ENCODE peak calls at places on chromosomes 5 and 9, in five cellular contexts. P is cardiac muscle cell, B is SJCRH30, W is ovary, F is heart right ventricle. U is an unnamed sample. For H3K4me1, the result is how much of the 10 kb centered on the place peaks cover.

GRCh38 chr9:26243722-26244121 is 565.5 kb upstream of the TUSC1 start:
- DNase-seq in W (no peak), P (no peak), F (no peak), B (no peak), U (no peak)

GRCh38 chr5:81854915-81855314 is 104.0 kb upstream of the SSBP2 start:
- DNase-seq in P (no peak), W (no peak), F (no peak), B (no peak), U (no peak)

GRCh38 chr5:169701910-169702451 is 64.9 kb downstream of the DOCK2 start:
- DNase-seq in F (no peak), W (no peak), P (peak), B (no peak), U (peak)

GRCh38 chr5:53123702-53124101 is 14.1 kb upstream of the MOCS2 start:
- DNase-seq in F (no peak), W (no peak), P (peak), B (peak), U (no peak)

GRCh38 chr5:127746756-127747155 is 43.6 kb downstream of the CCDC192 start:
- DNase-seq in P (peak), W (no peak), F (no peak), B (peak), U (no peak)

GRCh38 chr9:20280330-20280729 is 342.0 kb downstream of the MLLT3 start:
- DNase-seq in W (no peak), B (no peak), P (no peak), F (no peak), U (no peak)

GRCh38 chr5:141094481-141095262 is at the start of gene PCDHB2:
- DNase-seq in F (peak), B (peak), P (peak), W (peak), U (no peak)

GRCh38 chr9:76023715-76024195 is 133.3 kb downstream of the PCSK5 start:
- DNase-seq in W (no peak), B (peak), F (no peak), P (peak), U (peak)

GRCh38 chr9:132794730-132795380 is 83.2 kb downstream of the AK8 start:
- DNase-seq in F (no peak), W (no peak), B (no peak), P (no peak), U (no peak)

GRCh38 chr5:149062371-149063016 is 368 bp downstream of the SH3TC2 start:
- DNase-seq in P (peak), F (peak), W (no peak), B (peak), U (peak)

GRCh38 chr9:89428222-89428761 is 69.6 kb downstream of the SEMA4D start:
- DNase-seq in W (no peak), P (no peak), B (no peak), F (no peak), U (no peak)

GRCh38 chr9:89427621-89428221 is 70.2 kb downstream of the SEMA4D start:
- DNase-seq in B (no peak), F (no peak), P (no peak), W (no peak), U (peak)

GRCh38 chr9:89426389-89426961 is 71.4 kb downstream of the SEMA4D start:
- DNase-seq in B (no peak), F (no peak), W (no peak), P (no peak), U (no peak)

GRCh38 chr9:89425024-89425805 is 72.7 kb downstream of the SEMA4D start:
- DNase-seq in P (no peak), B (no peak), F (no peak), W (no peak), U (no peak)

DNA sequence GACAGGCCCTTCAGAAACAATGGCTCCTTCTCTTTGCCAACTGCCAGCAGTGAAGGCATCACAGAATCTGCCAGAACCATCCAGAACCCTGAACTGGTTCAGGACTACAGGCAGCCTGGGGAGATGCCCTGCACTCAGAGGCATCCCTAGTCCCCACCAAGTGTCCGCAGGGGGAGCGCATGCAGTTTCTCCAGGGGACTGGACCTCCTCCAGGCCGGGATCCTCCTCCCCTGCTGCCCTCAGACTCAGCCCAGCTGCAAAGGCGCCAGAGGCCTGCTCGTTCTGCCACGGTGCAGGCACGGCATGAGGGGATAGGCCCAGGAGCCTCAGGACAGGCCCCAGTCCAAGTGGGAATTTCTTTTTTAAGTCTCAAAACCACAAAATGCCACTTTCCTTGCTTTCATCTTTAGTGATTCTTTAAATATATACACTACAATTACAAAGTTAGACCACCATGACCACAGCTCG is 72.0 kb downstream of the SEMA4D start:
- DNase-seq in P (no peak), W (no peak), F (no peak), B (no peak), U (peak)
- H3K4me1 ChIP-seq in P (under half), W (under half), F (under half), B (under half), U (under half)

GRCh38 chr5:56840597-56840996 is 25.2 kb downstream of the MAP3K1 start:
- DNase-seq in W (no peak), P (no peak), B (no peak), F (no peak), U (no peak)
- H3K4me1 ChIP-seq in W (under half), P (under half), B (under half), F (half or more), U (under half)

GRCh38 chr9:89433826-89434225 is 64.1 kb downstream of the SEMA4D start:
- DNase-seq in B (peak), P (peak), W (no peak), F (no peak), U (peak)

GRCh38 chr9:89436326-89436725 is 61.6 kb downstream of the SEMA4D start:
- DNase-seq in W (no peak), F (no peak), P (no peak), B (no peak), U (no peak)

GRCh38 chr9:89432986-89433530 is 64.9 kb downstream of the SEMA4D start:
- DNase-seq in P (no peak), B (no peak), F (no peak), W (no peak), U (no peak)

GRCh38 chr9:89435315-89435823 is 62.5 kb downstream of the SEMA4D start:
- DNase-seq in F (no peak), B (no peak), W (no peak), P (no peak), U (no peak)

DNA sequence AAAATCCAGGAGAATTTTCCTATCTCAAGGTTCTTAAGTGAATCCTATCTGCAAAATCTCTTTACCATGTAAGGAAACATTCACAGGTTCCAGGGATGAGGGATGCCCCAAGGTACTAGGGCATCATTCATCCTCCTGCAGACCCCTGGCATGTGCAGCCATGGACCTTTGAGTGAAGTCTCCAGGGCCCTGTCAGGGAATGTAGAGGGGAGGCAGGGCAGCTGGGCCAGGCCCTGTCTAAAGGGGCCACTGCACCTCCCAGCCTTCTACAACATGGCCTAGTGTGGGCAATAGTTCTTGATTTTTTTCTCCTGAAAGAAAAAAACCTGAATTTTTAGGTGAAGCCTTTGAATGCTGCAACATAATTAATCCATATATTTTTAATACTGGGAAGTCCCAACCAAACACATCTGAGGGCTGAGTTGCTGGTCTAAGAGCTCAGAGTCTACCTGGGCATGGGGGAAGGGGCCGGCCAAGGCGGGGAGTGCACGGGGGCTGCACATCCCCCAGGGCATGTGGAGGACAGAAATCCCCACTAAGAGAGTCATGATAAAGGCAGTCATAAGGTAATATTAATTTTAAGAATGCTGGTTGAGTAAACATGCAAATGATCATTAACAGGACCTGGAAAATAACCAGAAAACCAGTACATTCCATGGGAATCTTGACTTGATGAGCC is 63.1 kb downstream of the SEMA4D start:
- DNase-seq in W (no peak), B (no peak), P (no peak), F (no peak), U (no peak)
- H3K4me1 ChIP-seq in W (under half), B (under half), P (under half), F (under half), U (under half)

GRCh38 chr9:93596399-93596798 is 20.0 kb downstream of the PHF2 start:
- DNase-seq in F (no peak), W (no peak), B (no peak), P (no peak), U (peak)

GRCh38 chr9:93597142-93597706 is 20.8 kb downstream of the PHF2 start:
- DNase-seq in W (no peak), F (no peak), B (no peak), P (no peak), U (peak)

GRCh38 chr9:93594041-93594756 is 17.8 kb downstream of the PHF2 start:
- DNase-seq in P (no peak), W (no peak), B (no peak), F (no peak), U (no peak)

GRCh38 chr9:93595461-93595860 is 19.1 kb downstream of the PHF2 start:
- DNase-seq in P (no peak), B (no peak), F (no peak), W (no peak), U (no peak)

DNA sequence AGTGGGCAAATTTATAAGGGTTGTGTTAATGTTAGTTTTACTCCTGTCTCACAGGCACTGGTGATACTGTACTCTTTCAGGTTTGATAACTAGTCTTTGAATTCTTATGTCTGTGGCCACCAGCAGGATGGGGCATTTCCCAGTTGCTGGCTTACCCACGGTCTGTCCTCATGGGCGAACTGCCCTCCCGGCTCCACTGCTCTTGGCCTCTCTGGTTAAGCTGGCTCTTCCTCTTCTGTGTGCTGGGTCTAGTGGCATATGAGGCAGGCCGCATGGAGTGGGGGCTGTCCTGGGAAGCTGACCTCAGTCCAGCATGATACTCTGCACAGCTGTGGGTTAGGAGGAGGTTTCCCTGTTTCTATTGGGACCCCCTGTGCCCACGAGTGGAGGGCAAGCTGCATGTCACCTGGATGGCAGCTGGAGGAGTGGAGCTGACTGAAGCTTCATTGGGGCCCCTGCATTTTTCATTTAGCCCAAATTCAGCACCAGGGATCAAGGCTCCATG is 19.5 kb downstream of the PHF2 start:
- DNase-seq in F (no peak), B (no peak), P (no peak), W (no peak), U (no peak)
- H3K4me1 ChIP-seq in F (half or more), B (under half), P (under half), W (under half), U (under half)

GRCh38 chr9:120729796-120730195 is 15.5 kb upstream of the MEGF9 start:
- DNase-seq in W (no peak), F (no peak), B (no peak), P (no peak), U (no peak)
- H3K4me1 ChIP-seq in W (under half), F (under half), B (under half), P (under half), U (under half)

GRCh38 chr9:91817106-91817492 is 132.9 kb downstream of the ROR2 start:
- DNase-seq in B (no peak), W (no peak), F (no peak), P (no peak), U (no peak)
- H3K4me1 ChIP-seq in B (under half), W (under half), F (under half), P (under half), U (under half)

GRCh38 chr5:172903790-172904189 is 55.4 kb upstream of the RPL26L1 start:
- DNase-seq in P (peak), W (peak), F (no peak), B (peak), U (peak)

GRCh38 chr5:172901012-172901780 is 58.0 kb upstream of the RPL26L1 start:
- DNase-seq in F (peak), B (peak), P (peak), W (peak), U (peak)

GRCh38 chr5:172901788-172902496 is 57.3 kb upstream of the RPL26L1 start:
- DNase-seq in F (no peak), W (no peak), B (peak), P (peak), U (peak)

GRCh38 chr5:172904312-172904642 is 54.9 kb upstream of the RPL26L1 start:
- DNase-seq in B (no peak), F (no peak), W (no peak), P (no peak), U (no peak)

DNA sequence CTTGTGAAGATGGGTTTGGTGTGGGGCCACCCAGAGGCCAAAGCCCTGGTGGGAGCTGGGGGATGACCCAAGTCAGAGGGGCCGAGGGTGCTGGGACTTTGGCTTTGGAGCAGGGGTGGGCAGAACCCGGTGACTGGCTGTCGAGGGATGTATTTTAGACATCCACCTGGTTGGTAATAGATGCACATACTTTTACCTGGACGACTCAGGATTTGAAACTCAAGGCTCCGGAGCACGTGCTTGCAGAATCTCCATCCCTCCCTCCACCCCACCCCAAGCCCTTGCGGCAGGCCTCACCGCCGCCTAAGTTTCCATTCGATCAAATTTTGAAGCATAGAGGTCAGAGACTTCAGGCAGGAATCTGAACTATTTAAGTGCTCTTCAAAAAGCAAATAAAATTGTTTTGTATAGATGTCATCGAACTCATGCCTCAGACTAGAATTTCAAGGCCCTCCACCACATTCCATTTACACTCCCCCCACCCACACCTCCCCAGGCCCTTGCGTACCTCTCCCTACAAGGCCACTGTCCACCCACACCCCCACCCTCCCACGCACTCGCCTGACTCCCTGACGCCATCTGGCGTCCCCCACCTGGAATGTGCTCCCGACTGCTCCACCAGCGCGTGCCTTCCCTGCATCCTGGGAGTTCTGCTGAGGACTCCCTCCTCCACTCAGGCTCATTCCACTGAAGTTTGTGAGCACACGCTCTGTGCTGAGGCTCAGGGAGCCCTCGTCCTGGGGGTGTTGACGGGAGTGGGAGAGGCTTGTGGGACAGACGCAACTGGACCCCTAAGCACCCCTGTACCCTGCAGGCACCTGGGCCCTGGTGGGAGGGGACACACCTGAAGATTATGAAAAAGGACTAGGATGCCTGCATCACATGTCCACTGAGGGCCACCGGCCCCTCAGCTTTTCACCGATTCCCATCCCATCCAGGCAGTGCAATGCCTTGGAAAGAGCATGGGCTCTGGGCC is 56.4 kb upstream of the RPL26L1 start:
- DNase-seq in P (peak), F (peak), B (peak), W (peak), U (peak)
- H3K4me1 ChIP-seq in P (under half), F (half or more), B (under half), W (under half), U (half or more)

DNA sequence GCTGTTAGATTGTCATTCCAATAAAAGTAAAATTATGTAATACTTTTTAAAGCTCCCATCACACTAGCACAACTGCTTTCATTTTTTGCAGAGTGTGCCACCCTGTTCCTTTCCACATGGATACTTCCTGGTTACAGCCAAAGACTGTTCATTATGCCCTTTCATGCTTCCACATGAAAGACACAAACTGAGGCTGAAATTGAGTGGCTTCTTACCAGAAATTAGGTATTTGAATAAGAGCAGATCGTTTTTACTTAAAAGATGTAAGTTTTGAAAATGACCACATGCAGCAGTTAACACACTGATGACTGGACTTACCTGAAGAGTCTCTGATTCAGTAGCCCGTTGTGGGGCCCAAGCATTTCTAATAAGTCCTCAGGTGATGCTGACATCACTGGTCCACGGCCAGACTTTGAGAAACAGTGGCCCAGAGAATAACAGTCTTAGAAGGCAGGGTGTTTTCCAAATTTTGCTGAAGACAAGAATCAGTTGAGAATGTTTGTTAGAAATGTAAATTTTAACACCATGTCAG is 187.6 kb upstream of the DMRT1 start:
- DNase-seq in B (no peak), W (no peak), F (no peak), P (no peak), U (no peak)
- H3K4me1 ChIP-seq in B (under half), W (under half), F (half or more), P (under half), U (under half)

GRCh38 chr5:67194169-67194568 is 2.4 kb downstream of the CD180 start:
- DNase-seq in W (no peak), P (no peak), F (no peak), B (no peak), U (no peak)
- H3K4me1 ChIP-seq in W (under half), P (under half), F (under half), B (under half), U (under half)